ENCODE peak calls at places on chromosomes 1 and 21, in four cellular contexts. P is IMR-90, H is A549, Q is K562. T is an unnamed sample.

GRCh38 chr1:28950006-28950405 is 35.6 kb downstream of the EPB41 start:
- DNase-seq in Q (no peak), H (no peak), P (no peak), T (no peak)

GRCh38 chr21:35015435-35016024 is 33.6 kb downstream of the RUNX1 start:
- DNase-seq in H (no peak), Q (no peak), P (no peak), T (no peak)

GRCh38 chr1:39646232-39647081 is 7.0 kb upstream of the HEYL start:
- DNase-seq in Q (peak), H (no peak), P (peak), T (peak)

GRCh38 chr1:117627562-117628165 is 21.8 kb downstream of the TENT5C start:
- DNase-seq in Q (no peak), P (no peak), H (no peak), T (no peak)

GRCh38 chr1:97271906-97272788 is 550.6 kb downstream of the PTBP2 start:
- DNase-seq in P (no peak), Q (no peak), H (peak), T (no peak)

GRCh38 chr1:27868932-27869718 is 3.2 kb upstream of the THEMIS2 start:
- DNase-seq in Q (peak), P (no peak), H (no peak), T (no peak)

GRCh38 chr1:78687315-78687714 is 37.7 kb downstream of the IFI44 start:
- DNase-seq in H (no peak), P (no peak), Q (no peak), T (no peak)

GRCh38 chr1:179253286-179253972 is 24.0 kb upstream of the ABL2 start:
- DNase-seq in Q (no peak), P (peak), H (no peak), T (no peak)

GRCh38 chr1:197391303-197392226 is 123.5 kb downstream of the CRB1 start:
- DNase-seq in P (no peak), Q (peak), H (peak), T (no peak)

GRCh38 chr1:34086561-34086960 is 78.5 kb downstream of the CSMD2 start:
- DNase-seq in H (no peak), P (no peak), Q (no peak), T (no peak)
- TF ChIP-seq RFX5 in H (no peak), P (no peak), Q (no peak), T (no peak)

GRCh38 chr1:67771152-67771551 is 62.1 kb downstream of the GNG12 start:
- DNase-seq in H (peak), P (peak), Q (peak), T (no peak)
- TF ChIP-seq RFX5 in H (no peak), P (no peak), Q (no peak), T (no peak)

GRCh38 chr1:7613106-7613850 is 157.8 kb upstream of the VAMP3 start:
- DNase-seq in Q (no peak), P (no peak), H (no peak), T (no peak)
- TF ChIP-seq RFX5 in Q (no peak), P (no peak), H (no peak), T (no peak)

GRCh38 chr1:1535989-1536937 is 4.2 kb downstream of the TMEM240 start:
- DNase-seq in P (no peak), H (no peak), Q (no peak), T (no peak)
- TF ChIP-seq RFX5 in P (no peak), H (no peak), Q (no peak), T (no peak)

GRCh38 chr1:46288485-46289133 is 14.8 kb downstream of the LRRC41 start:
- DNase-seq in Q (no peak), H (no peak), P (peak), T (no peak)
- TF ChIP-seq RFX5 in Q (no peak), H (no peak), P (no peak), T (no peak)

GRCh38 chr1:22210636-22211035 is 67.7 kb upstream of the WNT4 start:
- DNase-seq in Q (no peak), P (no peak), H (no peak), T (no peak)
- TF ChIP-seq RFX5 in Q (no peak), P (no peak), H (no peak), T (no peak)

DNA sequence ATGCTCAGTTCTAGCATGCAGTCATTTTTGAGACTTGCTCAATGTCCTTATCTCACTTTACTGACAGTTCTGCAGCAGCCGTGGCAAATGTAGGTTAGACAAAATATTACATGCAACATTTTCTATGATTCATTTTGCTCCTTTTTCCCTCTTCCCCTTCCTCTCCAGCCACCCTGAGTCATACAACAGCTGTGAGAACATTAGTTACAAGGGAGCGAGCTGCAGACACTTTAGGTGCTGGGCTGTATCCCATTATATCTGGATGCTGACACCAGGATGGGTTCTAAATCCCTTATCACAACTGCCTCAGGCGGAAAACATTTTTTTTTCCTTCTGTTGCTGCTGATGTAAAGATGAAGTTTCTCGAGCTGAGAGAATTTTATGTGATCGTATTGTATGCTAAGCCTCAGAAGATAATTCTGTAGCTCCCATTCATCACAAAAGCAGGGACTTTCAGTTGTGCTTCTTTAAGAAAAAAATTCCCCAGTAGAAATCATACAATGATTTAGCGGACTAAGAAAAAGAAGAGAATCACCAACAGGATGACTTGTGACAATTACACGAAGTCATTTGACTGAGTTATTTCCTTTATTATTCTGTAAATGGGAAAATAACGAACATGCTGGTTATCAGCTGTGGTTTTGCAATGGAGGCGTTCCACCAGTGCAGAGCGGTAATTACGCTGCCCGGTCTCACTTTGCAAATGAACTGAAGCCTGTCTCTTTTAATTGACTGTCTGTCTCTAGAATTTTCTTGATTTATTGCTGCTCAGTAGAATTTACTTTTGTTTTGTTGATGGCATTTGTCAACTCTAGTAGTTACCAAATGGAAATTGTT is 345.0 kb downstream of the DISC1 start:
- DNase-seq in Q (no peak), P (peak), H (no peak), T (peak)
- TF ChIP-seq RFX5 in Q (no peak), P (no peak), H (no peak), T (no peak)

GRCh38 chr1:248807067-248807737 is 18.5 kb downstream of the SH3BP5L start:
- DNase-seq in Q (peak), P (peak), H (peak), T (peak)

GRCh38 chr1:248808876-248809275 is 16.8 kb downstream of the SH3BP5L start:
- DNase-seq in H (no peak), P (no peak), Q (no peak), T (no peak)

GRCh38 chr1:248805905-248806304 is 19.8 kb downstream of the SH3BP5L start:
- DNase-seq in P (no peak), Q (no peak), H (no peak), T (no peak)

GRCh38 chr1:248802454-248802853 is 23.3 kb downstream of the SH3BP5L start:
- DNase-seq in P (no peak), H (no peak), Q (no peak), T (no peak)

GRCh38 chr1:248804771-248805681 is 20.7 kb downstream of the SH3BP5L start:
- DNase-seq in H (no peak), Q (no peak), P (no peak), T (no peak)
- TF ChIP-seq RFX5 in H (no peak), Q (no peak), P (no peak), T (no peak)

T was measured in SK-N-SH.